ENCODE peak calls at places on chromosomes 1 and 21, in six cellular contexts. P is HCT116, N is neural progenitor cell, S is MM.1S, C is PC-3, K is SK-N-SH. M is an unnamed sample.

GRCh38 chr1:181739214-181739613 is 255.9 kb downstream of the CACNA1E start:
- DNase-seq in P (no peak), N (no peak), S (no peak), C (no peak), K (no peak), M (no peak)

GRCh38 chr1:176643536-176643935 is 180.6 kb downstream of the PAPPA2 start:
- DNase-seq in P (no peak), N (no peak), S (no peak), C (peak; percentile 57), K (no peak), M (peak; percentile 60)

GRCh38 chr1:15755643-15756040 is 3.0 kb upstream of the FBLIM1 start:
- DNase-seq in P (no peak), N (no peak), S (no peak), C (no peak), K (no peak), M (peak; percentile 54)

GRCh38 chr1:110872745-110873435 is at the start of gene CD53:
- DNase-seq in P (no peak), N (no peak), S (peak; percentile 40), C (no peak), K (no peak), M (no peak)

GRCh38 chr21:14321042-14321441 is 61.9 kb downstream of the HSPA13 start:
- DNase-seq in P (no peak), N (no peak), S (no peak), C (peak; percentile 56), K (no peak), M (peak; percentile 59)

GRCh38 chr1:55490556-55490955 is 275.4 kb upstream of the USP24 start:
- DNase-seq in P (no peak), N (no peak), S (no peak), C (peak; percentile 28), K (no peak), M (peak; percentile 37)

GRCh38 chr1:92478393-92478792 is 8.3 kb downstream of the GFI1 start:
- DNase-seq in P (no peak), N (no peak), S (no peak), C (peak; percentile 26), K (no peak), M (peak; percentile 46)

GRCh38 chr1:190353538-190354101 is 124.0 kb downstream of the BRINP3 start:
- DNase-seq in P (no peak), N (no peak), S (no peak), C (peak; percentile 43), K (no peak), M (no peak)

GRCh38 chr1:224502459-224503160 is 68.0 kb upstream of the WDR26 start:
- DNase-seq in P (no peak), N (peak; percentile 74), S (no peak), C (peak; percentile 17), K (peak; percentile 41), M (no peak)

GRCh38 chr1:33381979-33382378 is 48.9 kb downstream of the PHC2 start:
- DNase-seq in P (no peak), N (no peak), S (no peak), C (no peak), K (no peak), M (no peak)

GRCh38 chr1:211632808-211633522 is 42.5 kb downstream of the NEK2 start:
- DNase-seq in P (no peak), N (no peak), S (no peak), C (peak; percentile 35), K (no peak), M (peak; percentile 55)

GRCh38 chr21:44984792-44985440 is 45.1 kb downstream of the SLX9 start:
- DNase-seq in P (no peak), N (peak; percentile 34), S (no peak), C (no peak), K (peak; percentile 76), M (no peak)

GRCh38 chr1:31920986-31921385 is 17.2 kb downstream of the PTP4A2 start:
- DNase-seq in P (no peak), N (no peak), S (no peak), C (no peak), K (no peak), M (no peak)
- H3K27ac ChIP-seq in P (no peak overlapping the region), N (no peak overlapping the region), S (no peak overlapping the region), C (no peak overlapping the region), K (no peak overlapping the region), M (peak overlapping the region; percentile 2)

GRCh38 chr1:8351693-8352470 is 34.0 kb downstream of the SLC45A1 start:
- DNase-seq in P (no peak), N (peak; percentile 81), S (no peak), C (peak; percentile 23), K (peak; percentile 75), M (peak; percentile 44)
- TF ChIP-seq EZH2phosphoT487 in P (no peak), N (no peak), S (no peak), C (no peak), K (no peak), M (no peak)

DNA sequence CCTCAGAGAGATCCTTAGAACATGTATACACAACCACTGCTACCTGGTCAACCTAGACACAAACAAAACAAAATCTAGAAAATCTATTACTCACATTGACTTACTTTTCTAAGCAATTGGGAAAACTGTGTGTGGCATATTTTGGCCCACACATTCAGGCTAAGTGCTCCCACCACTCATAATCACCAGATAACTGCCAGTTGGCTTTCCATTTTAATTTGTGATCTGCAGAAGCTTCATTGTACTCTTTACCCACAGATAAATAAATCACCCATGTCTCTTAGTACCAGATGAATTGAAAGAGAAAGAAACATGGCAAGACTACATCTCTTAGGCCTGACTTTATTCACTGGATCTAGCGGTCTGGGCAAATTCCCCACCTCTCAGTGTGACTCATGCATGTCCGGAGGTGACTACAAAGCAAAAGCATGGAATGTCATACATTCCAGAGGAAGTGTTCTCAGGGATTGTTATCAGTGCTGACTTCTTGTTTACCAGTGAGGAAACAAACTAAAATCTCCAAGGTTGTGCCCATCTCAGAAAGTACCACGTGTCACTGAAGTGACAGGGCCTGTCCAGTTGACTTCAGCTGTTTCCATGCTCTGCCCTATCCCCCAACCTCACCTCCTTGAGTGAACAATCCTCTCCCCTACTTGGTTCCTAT is 52.4 kb upstream of the BCL10 start:
- DNase-seq in P (peak; percentile 94), N (no peak), S (no peak), C (peak; percentile 99), K (no peak), M (peak; percentile 95)
- H3K9ac ChIP-seq in P (peak overlapping the region; percentile 39), N (no peak overlapping the region), S (no peak overlapping the region), C (peak overlapping the region; percentile 54), K (peak overlapping the region; percentile 96), M (peak overlapping the region; percentile 83)

GRCh38 chr1:61453111-61453961 is 271.6 kb downstream of the TM2D1 start:
- DNase-seq in P (peak; percentile 57), N (peak; percentile 81), S (peak; percentile 91), C (peak; percentile 83), K (peak; percentile 75), M (peak; percentile 93)
- H3K27ac ChIP-seq in P (no peak overlapping the region), N (no peak overlapping the region), S (peak overlapping the region; percentile 68), C (no peak overlapping the region), K (peak overlapping the region; percentile 98), M (peak overlapping the region; percentile 46)

GRCh38 chr1:192201303-192201702 is 43.0 kb downstream of the RGS18 start:
- DNase-seq in P (no peak), N (peak; percentile 1), S (no peak), C (no peak), K (no peak), M (no peak)
- TF ChIP-seq EZH2phosphoT487 in P (no peak), N (no peak), S (no peak), C (no peak), K (no peak), M (no peak)

GRCh38 chr1:203216274-203217138 is 13.0 kb downstream of the CHIT1 start:
- DNase-seq in P (peak; percentile 60), N (peak; percentile 85), S (peak; percentile 83), C (peak; percentile 88), K (peak; percentile 74), M (peak; percentile 71)
- H3K9ac ChIP-seq in P (no peak overlapping the region), N (no peak overlapping the region), S (no peak overlapping the region), C (no peak overlapping the region), K (no peak overlapping the region), M (no peak overlapping the region)

DNA sequence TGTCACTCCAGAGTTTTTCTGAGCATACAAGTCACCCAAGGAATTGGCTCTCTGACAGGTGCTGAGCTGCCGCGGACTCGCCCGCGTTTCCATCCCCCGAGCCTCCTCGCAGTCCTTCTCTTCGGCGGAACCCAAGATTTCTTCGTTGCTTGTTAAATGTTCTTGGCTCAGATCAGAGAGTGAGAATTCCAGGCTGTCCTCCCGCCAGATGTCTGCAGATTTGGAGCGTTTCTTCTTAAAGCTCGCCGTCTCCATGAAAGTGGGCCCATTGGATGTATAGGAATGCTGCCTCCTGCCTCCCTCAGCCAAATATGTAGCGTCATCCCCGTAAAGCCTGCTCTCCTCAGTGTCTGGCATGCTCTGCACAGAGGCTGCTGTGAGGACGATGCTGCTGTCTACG is 77.8 kb downstream of the TIAM1 start:
- DNase-seq in P (no peak), N (no peak), S (no peak), C (no peak), K (no peak), M (peak; percentile 23)
- H3K27ac ChIP-seq in P (no peak overlapping the region), N (no peak overlapping the region), S (no peak overlapping the region), C (no peak overlapping the region), K (no peak overlapping the region), M (no peak overlapping the region)